ENCODE peak calls at places on chromosomes 1 and 21, in eight cellular contexts. G is mammary epithelial cell; N is amniotic stem cell; U is tibial artery; J is naive thymus-derived CD8-positive, alpha-beta T cell; P is anterior cingulate cortex; T is stimulated activated CD4-positive, alpha-beta T cell treated with anti-CD3 and anti-CD28 coated beads, Interleukin-2, amount 100 ng/mL, for 24 hours; V is NCI-H446. Y is an unnamed sample.

GRCh38 chr1:30895382-30895941 is 13.1 kb downstream of the SDC3 start:
- DNase-seq in G (no peak), N (no peak), U (no peak), J (no peak), P (no peak), T (no peak), V (no peak), Y (no peak)

GRCh38 chr21:34887729-34888568 is 161.2 kb downstream of the RUNX1 start:
- DNase-seq in G (peak), N (peak), U (peak), J (peak), P (no peak), T (peak), V (no peak), Y (no peak)

GRCh38 chr1:81305997-81306452 is 494.7 kb upstream of the ADGRL2 start:
- DNase-seq in G (peak), N (no peak), U (no peak), J (no peak), P (no peak), T (no peak), V (peak), Y (peak)

GRCh38 chr21:43624343-43624742 is 34.9 kb downstream of the HSF2BP start:
- DNase-seq in G (no peak), N (no peak), U (no peak), J (no peak), P (no peak), T (no peak), V (no peak), Y (no peak)

GRCh38 chr1:200079576-200079975 is 52.1 kb downstream of the NR5A2 start:
- DNase-seq in G (no peak), N (no peak), U (no peak), J (no peak), P (no peak), T (no peak), V (no peak), Y (no peak)

GRCh38 chr1:17525996-17526686 is 13.4 kb upstream of the ARHGEF10L start:
- DNase-seq in G (no peak), N (no peak), U (no peak), J (no peak), P (no peak), T (no peak), V (no peak), Y (no peak)

GRCh38 chr1:14543191-14543849 is 55.2 kb upstream of the KAZN start:
- DNase-seq in G (no peak), N (no peak), U (no peak), J (no peak), P (no peak), T (no peak), V (no peak), Y (no peak)

GRCh38 chr1:161987872-161988271 is 35.8 kb downstream of the OLFML2B start:
- DNase-seq in G (no peak), N (no peak), U (peak), J (no peak), P (no peak), T (no peak), V (no peak), Y (no peak)

GRCh38 chr1:231021540-231022031 is 18.5 kb downstream of the FAM89A start:
- DNase-seq in G (no peak), N (no peak), U (no peak), J (no peak), P (no peak), T (no peak), V (no peak), Y (no peak)

GRCh38 chr1:176866011-176866410 is 298.5 kb downstream of the ASTN1 start:
- DNase-seq in G (peak), N (no peak), U (no peak), J (no peak), P (no peak), T (no peak), V (no peak), Y (no peak)

GRCh38 chr1:195462646-195463045 is 1145.6 kb downstream of the KCNT2 start:
- DNase-seq in G (peak), N (peak), U (no peak), J (no peak), P (no peak), T (no peak), V (no peak), Y (no peak)

GRCh38 chr21:45423201-45423955 is 18.4 kb downstream of the COL18A1 start:
- DNase-seq in G (no peak), N (no peak), U (peak), J (no peak), P (no peak), T (no peak), V (no peak), Y (no peak)

GRCh38 chr1:100928128-100928527 is 32.2 kb downstream of the SLC30A7 start:
- DNase-seq in G (no peak), N (no peak), U (no peak), J (no peak), P (no peak), T (no peak), V (no peak), Y (no peak)

GRCh38 chr1:208149776-208150514 is 94.2 kb downstream of the PLXNA2 start:
- DNase-seq in G (no peak), N (no peak), U (peak), J (no peak), P (no peak), T (no peak), V (no peak), Y (no peak)

GRCh38 chr1:100543640-100544039 is 5.7 kb downstream of the GPR88 start:
- DNase-seq in G (peak), N (no peak), U (no peak), J (no peak), P (no peak), T (peak), V (no peak), Y (no peak)

GRCh38 chr1:93703649-93704048 is 22.0 kb upstream of the BCAR3 start:
- DNase-seq in G (peak), N (no peak), U (no peak), J (no peak), P (no peak), T (no peak), V (no peak), Y (no peak)

GRCh38 chr1:203769505-203770343 is 4.7 kb downstream of the LAX1 start:
- DNase-seq in G (peak), N (peak), U (peak), J (no peak), P (peak), T (no peak), V (peak), Y (no peak)

GRCh38 chr1:107407011-107407410 is 266.2 kb downstream of the NTNG1 start:
- DNase-seq in G (no peak), N (no peak), U (no peak), J (no peak), P (no peak), T (no peak), V (no peak), Y (no peak)

GRCh38 chr1:41620365-41621169 is 136.1 kb upstream of the EDN2 start:
- DNase-seq in G (no peak), N (no peak), U (peak), J (no peak), P (no peak), T (no peak), V (no peak), Y (no peak)

GRCh38 chr1:245026252-245026651 is 128.5 kb upstream of the KIF26B start:
- DNase-seq in G (no peak), N (no peak), U (no peak), J (no peak), P (no peak), T (no peak), V (no peak), Y (no peak)

GRCh38 chr21:25126564-25126963 is 480.7 kb downstream of the MRPL39 start:
- DNase-seq in G (no peak), N (no peak), U (no peak), J (no peak), P (no peak), T (no peak), V (no peak), Y (no peak)

GRCh38 chr1:188027613-188028012 is 1198.9 kb downstream of the PLA2G4A start:
- DNase-seq in G (peak), N (peak), U (no peak), J (no peak), P (no peak), T (no peak), V (no peak), Y (no peak)

GRCh38 chr1:234998174-234998741 is 130.4 kb downstream of the TOMM20 start:
- DNase-seq in G (peak), N (no peak), U (peak), J (no peak), P (no peak), T (no peak), V (peak), Y (no peak)

GRCh38 chr1:175673236-175674150 is 69.9 kb downstream of the TNR start:
- DNase-seq in G (peak), N (no peak), U (no peak), J (no peak), P (no peak), T (no peak), V (no peak), Y (no peak)

GRCh38 chr1:208145167-208145566 is 99.0 kb downstream of the PLXNA2 start:
- DNase-seq in G (no peak), N (no peak), U (peak), J (no peak), P (no peak), T (no peak), V (no peak), Y (no peak)

GRCh38 chr1:183546427-183546826 is 43.8 kb downstream of the NCF2 start:
- DNase-seq in G (no peak), N (no peak), U (no peak), J (no peak), P (no peak), T (no peak), V (no peak), Y (no peak)

GRCh38 chr1:233523047-233523446 is 90.9 kb upstream of the KCNK1 start:
- DNase-seq in G (no peak), N (no peak), U (no peak), J (no peak), P (no peak), T (no peak), V (no peak), Y (no peak)

GRCh38 chr1:51898090-51898734 is 19.7 kb upstream of the NRDC start:
- DNase-seq in G (peak), N (no peak), U (no peak), J (no peak), P (no peak), T (no peak), V (no peak), Y (no peak)

GRCh38 chr1:53715478-53715877 is 23.5 kb downstream of the GLIS1 start:
- DNase-seq in G (no peak), N (no peak), U (no peak), J (no peak), P (no peak), T (peak), V (no peak), Y (no peak)

GRCh38 chr1:103514920-103515503 is 10.5 kb upstream of the RNPC3 start:
- DNase-seq in G (peak), N (no peak), U (no peak), J (peak), P (no peak), T (no peak), V (peak), Y (no peak)